ENCODE peak calls at places on chromosome 13, in five cellular contexts. E, I, C, B and N are unnamed samples.

GRCh38 chr13:72698164-72698563 is 29.3 kb downstream of the MZT1 start:
- DNase-seq in E (no peak), I (no peak), C (no peak), B (no peak), N (no peak)

GRCh38 chr13:32092471-32092870 is 60.9 kb downstream of the FRY start:
- DNase-seq in E (no peak), I (no peak), C (no peak), B (no peak), N (no peak)

GRCh38 chr13:20945952-20946383 is 43.4 kb upstream of the XPO4 start:
- DNase-seq in E (no peak), I (no peak), C (peak; percentile 52), B (no peak), N (peak; percentile 12)

GRCh38 chr13:97220151-97220900 is 1.8 kb upstream of the MBNL2 start:
- DNase-seq in E (no peak), I (no peak), C (no peak), B (peak; percentile 42), N (no peak)

GRCh38 chr13:99800951-99801350 is 170.6 kb downstream of the ZIC5 start:
- DNase-seq in E (no peak), I (no peak), C (peak; percentile 55), B (no peak), N (no peak)

GRCh38 chr13:102020611-102021216 is 381.1 kb downstream of the FGF14 start:
- DNase-seq in E (no peak), I (no peak), C (no peak), B (peak; percentile 43), N (no peak)

GRCh38 chr13:107066355-107066754 is 498.4 kb upstream of the ARGLU1 start:
- DNase-seq in E (peak; percentile 79), I (no peak), C (no peak), B (no peak), N (no peak)

GRCh38 chr13:25473864-25474263 is 102.1 kb downstream of the ATP8A2 start:
- DNase-seq in E (no peak), I (no peak), C (no peak), B (no peak), N (no peak)

GRCh38 chr13:51999525-51999924 is 11.7 kb downstream of the ATP7B start:
- DNase-seq in E (peak; percentile 25), I (no peak), C (no peak), B (peak; percentile 30), N (no peak)

GRCh38 chr13:47337781-47338507 is 441.1 kb upstream of the HTR2A start:
- DNase-seq in E (peak; percentile 90), I (no peak), C (peak; percentile 65), B (no peak), N (peak; percentile 80)

GRCh38 chr13:20370815-20371421 is 138.8 kb upstream of the GJB6 start:
- DNase-seq in E (no peak), I (no peak), C (no peak), B (peak; percentile 70), N (no peak)

GRCh38 chr13:75717525-75717924 is 81.4 kb downstream of the LMO7 start:
- DNase-seq in E (no peak), I (no peak), C (no peak), B (no peak), N (no peak)

GRCh38 chr13:71860547-71861131 is 6.4 kb downstream of the DACH1 start:
- DNase-seq in E (no peak), I (no peak), C (no peak), B (no peak), N (no peak)

GRCh38 chr13:20475927-20476691 is 49.5 kb downstream of the CRYL1 start:
- DNase-seq in E (no peak), I (no peak), C (no peak), B (no peak), N (no peak)

GRCh38 chr13:113964251-113964995 is 9.5 kb downstream of the C13orf46 start:
- DNase-seq in E (no peak), I (no peak), C (no peak), B (no peak), N (no peak)

GRCh38 chr13:110010433-110011135 is 224.2 kb upstream of the IRS2 start:
- DNase-seq in E (peak; percentile 63), I (no peak), C (no peak), B (no peak), N (peak; percentile 62)

GRCh38 chr13:94739235-94739634 is 26.9 kb upstream of the SOX21 start:
- DNase-seq in E (no peak), I (no peak), C (no peak), B (no peak), N (no peak)

GRCh38 chr13:62293081-62293480 is 877.4 kb upstream of the PCDH20 start:
- DNase-seq in E (peak; percentile 23), I (no peak), C (no peak), B (no peak), N (peak; percentile 53)

GRCh38 chr13:27654816-27655215 is 33.1 kb downstream of the POLR1D start:
- DNase-seq in E (no peak), I (no peak), C (no peak), B (no peak), N (no peak)

GRCh38 chr13:85528578-85529215 is 270.5 kb downstream of the SLITRK6 start:
- DNase-seq in E (peak; percentile 90), I (no peak), C (no peak), B (peak; percentile 4), N (peak; percentile 37)

DNA sequence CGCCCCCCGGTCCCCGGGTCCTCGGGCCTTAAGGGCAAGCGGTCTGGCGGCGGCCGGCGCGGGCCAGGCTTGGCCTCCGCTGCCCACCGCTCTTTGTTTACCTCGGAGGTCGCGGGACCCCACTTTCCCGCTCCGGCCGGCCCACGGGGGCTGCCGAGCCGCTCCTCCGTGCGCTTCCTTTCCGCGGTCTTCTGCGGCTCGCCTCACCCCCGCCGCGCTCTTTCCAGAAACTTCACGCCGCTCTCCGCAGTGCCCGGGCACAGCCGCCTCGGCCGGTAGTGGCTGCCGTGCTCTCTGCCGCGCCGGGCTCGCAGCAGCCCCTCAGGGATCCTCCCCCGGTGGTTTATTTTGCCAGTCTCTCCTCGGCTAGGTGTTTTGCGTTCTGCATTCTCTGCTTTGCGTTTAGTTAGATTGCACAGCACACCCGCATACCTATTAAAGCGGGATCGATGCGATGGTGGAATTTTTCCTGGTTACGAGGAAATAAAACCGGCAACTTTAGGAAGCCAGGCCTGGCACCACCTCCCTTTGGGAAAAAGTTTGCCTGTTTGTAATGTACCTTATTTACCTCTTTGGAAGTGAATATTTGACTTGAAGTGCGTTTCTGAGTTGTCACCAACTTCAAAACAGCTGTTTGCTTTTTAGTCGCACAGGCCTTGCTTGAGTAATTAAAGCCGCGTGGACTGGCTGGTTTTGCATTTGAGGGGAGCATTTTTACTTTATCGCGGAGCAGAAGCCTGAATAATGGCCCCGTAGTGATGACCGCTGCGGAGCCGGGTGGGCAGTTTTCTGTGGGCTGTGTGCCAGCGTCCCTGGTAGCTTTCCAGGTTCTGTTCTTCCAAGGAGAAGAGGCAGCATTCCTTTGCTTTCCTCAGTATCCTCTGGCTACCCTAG is 787 bp downstream of the NAA16 start:
- DNase-seq in E (peak; percentile 43), I (peak; percentile 17), C (no peak), B (peak; percentile 21), N (peak; percentile 59)
- H3K14ac ChIP-seq in E (peak overlapping the region; percentile 95), I (peak overlapping the region; percentile 72), C (peak overlapping the region; percentile 93), B (peak overlapping the region; percentile 71), N (peak overlapping the region; percentile 87)

GRCh38 chr13:39587939-39588338 is 15.1 kb downstream of the LHFPL6 start:
- DNase-seq in E (no peak), I (no peak), C (no peak), B (no peak), N (peak; percentile 43)
- H3K14ac ChIP-seq in E (no peak overlapping the region), I (no peak overlapping the region), C (no peak overlapping the region), B (no peak overlapping the region), N (no peak overlapping the region)

DNA sequence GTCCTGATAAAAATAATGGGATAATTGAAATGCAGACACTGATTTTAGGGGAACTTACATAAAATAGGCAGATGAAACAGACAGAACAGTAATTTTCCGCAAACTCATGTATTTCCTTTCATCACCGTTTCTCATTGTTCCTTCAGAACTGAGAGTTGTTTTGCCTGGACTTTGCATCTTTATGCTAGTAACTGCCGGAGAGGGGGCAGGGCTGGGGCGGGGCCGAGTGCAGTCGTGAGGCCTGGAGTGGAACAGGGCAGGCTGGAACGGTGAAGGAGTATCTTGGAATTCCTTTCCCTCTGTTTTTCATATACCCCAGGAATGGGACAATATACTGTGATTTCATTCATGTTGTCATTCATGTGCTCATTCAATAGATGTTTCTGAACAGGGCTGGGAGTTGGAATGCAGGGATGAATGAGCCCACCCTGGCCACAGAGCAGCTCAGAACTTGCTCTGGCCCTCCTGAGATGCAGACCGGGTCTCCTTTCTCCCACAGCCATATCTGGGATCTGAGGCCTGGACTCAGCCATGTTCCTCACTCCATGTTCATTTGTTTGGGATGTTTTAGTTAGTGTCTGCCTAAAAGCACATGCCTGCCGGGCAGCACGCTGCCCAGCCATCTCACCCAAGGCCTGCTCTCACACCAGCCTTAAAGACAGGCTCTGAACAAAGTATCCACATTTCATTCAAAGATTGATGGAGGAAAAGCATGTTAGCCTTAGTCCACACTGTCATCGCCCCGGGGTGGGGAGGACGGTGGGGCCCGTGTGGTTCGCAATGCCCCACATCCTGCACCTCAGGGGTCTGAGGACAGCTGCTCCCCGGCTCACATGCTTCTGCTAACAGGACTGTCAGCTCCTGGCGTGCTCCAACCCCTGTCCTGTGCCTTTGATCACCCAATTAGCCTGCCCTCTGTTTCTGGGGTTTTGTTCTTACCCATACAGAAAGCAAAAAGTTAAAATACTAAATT is 92.9 kb downstream of the SOX1 start:
- DNase-seq in E (no peak), I (no peak), C (no peak), B (no peak), N (no peak)
- H3K14ac ChIP-seq in E (no peak overlapping the region), I (no peak overlapping the region), C (peak overlapping the region; percentile 3), B (no peak overlapping the region), N (no peak overlapping the region)

DNA sequence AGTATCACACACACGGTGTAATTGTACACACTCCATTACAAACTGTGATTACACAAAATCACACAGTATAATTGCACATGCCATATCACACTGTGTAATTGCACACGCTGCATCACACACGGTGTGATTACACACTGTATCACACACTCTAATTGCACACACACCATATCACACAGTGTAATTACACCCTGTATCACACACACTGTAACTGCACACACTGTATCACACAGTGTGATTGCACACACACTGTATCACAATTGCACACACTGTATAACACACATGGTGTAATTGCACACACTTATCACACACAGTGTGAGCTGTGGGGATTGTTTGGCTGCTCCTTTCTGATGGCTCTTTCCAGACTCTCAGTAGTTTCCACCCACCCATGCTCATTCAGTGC is 162.6 kb upstream of the SGCG start:
- DNase-seq in E (no peak), I (no peak), C (no peak), B (no peak), N (no peak)
- H3K14ac ChIP-seq in E (no peak overlapping the region), I (no peak overlapping the region), C (no peak overlapping the region), B (no peak overlapping the region), N (no peak overlapping the region)